ENCODE peak calls at places on chromosomes 7 and 10, in six cellular contexts. F is brain microvascular endothelial cell, A is HCT116, X is uterus, K is prostate gland, E is tibial nerve. S is an unnamed sample.

GRCh38 chr10:85604136-85604725 is 762.4 kb downstream of the GRID1 start:
- DNase-seq in F (no peak), A (no peak), X (no peak), K (no peak), E (no peak), S (no peak)

GRCh38 chr10:44049301-44050015 is 335.4 kb downstream of the CXCL12 start:
- DNase-seq in F (no peak), A (no peak), X (no peak), K (no peak), E (no peak), S (no peak)

GRCh38 chr7:3260425-3260762 is 40.7 kb upstream of the SDK1 start:
- DNase-seq in F (no peak), A (no peak), X (peak; percentile 41), K (no peak), E (no peak), S (no peak)

GRCh38 chr10:24446739-24447138 is 237.8 kb downstream of the KIAA1217 start:
- DNase-seq in F (peak; percentile 96), A (no peak), X (no peak), K (no peak), E (no peak), S (no peak)

GRCh38 chr10:97234403-97234802 is 48.6 kb upstream of the SLIT1 start:
- DNase-seq in F (peak; percentile 15), A (peak; percentile 12), X (no peak), K (no peak), E (peak; percentile 13), S (no peak)

GRCh38 chr10:59894114-59894513 is 12.2 kb downstream of the CCDC6 start:
- DNase-seq in F (peak; percentile 42), A (no peak), X (peak; percentile 78), K (peak; percentile 82), E (no peak), S (no peak)

GRCh38 chr7:29243777-29244655 is 49.4 kb downstream of the CHN2 start:
- DNase-seq in F (no peak), A (peak; percentile 29), X (no peak), K (no peak), E (no peak), S (no peak)

GRCh38 chr7:81501220-81501619 is 268.6 kb downstream of the HGF start:
- DNase-seq in F (peak; percentile 43), A (peak; percentile 13), X (no peak), K (no peak), E (no peak), S (no peak)

GRCh38 chr10:2979267-2979660 is 88.1 kb upstream of the PFKP start:
- DNase-seq in F (no peak), A (no peak), X (no peak), K (no peak), E (peak; percentile 28), S (no peak)

GRCh38 chr7:75962607-75963382 is 31.6 kb downstream of the TMEM120A start:
- DNase-seq in F (peak; percentile 66), A (no peak), X (no peak), K (no peak), E (no peak), S (no peak)
- H3K27ac ChIP-seq in F (peak overlapping the region; percentile 66), A (no peak overlapping the region), X (peak overlapping the region; percentile 74), K (peak overlapping the region; percentile 17), E (peak overlapping the region; percentile 35), S (no peak overlapping the region)

DNA sequence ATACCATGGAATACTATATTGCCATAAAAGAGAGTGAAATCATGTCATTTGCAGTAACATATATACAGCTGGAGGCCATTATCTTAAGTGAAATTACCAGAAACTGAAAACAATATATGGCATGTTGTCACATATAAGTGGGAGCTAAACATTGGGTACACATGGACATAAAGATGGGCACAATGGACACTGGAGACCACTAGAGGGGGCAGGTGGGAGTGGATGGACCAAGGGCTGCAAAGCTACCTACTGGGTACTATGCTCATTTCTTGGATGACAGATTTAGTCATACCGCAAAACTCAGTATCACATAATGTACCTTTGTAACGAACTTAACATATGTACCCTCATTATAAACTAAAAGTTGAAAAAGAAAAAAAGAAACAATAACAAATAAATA is 1167.6 kb downstream of the NXPH1 start:
- DNase-seq in F (no peak), A (no peak), X (no peak), K (no peak), E (no peak), S (no peak)
- TF ChIP-seq CTCF in F (peak; percentile 43), A (peak; percentile 28), X (no peak), K (no peak), E (no peak), S (no peak)

DNA sequence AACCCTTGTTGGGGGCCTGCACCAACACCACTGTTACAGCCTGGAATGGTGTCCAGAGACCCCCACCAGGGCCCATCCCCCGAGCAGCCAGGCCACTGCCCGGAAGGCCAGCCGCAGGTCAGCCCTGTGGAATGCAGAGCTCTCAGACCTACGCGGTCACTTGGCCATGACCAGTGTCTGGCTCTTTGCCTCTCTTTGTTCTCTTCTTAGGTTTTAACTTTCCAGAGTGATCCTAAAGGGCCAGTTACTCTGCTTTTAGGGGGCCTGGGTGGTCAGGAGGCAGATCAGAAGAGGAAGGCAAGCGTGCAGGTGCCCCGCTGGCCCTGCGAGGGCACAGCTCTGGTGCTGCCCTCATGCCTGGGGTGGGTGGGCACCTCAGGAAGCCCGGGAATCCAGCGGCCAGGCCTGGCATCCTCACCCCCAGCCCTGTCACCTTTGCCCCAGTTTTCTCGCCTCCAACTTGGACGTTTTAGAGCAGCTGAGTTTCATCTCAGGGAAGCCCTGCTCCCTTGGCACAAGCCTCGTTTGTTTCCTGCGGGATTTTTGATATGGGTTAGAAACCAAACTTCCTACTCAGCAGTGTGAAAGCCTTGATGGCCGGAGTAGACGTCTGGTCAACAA is 62.5 kb upstream of the CHST15 start:
- DNase-seq in F (no peak), A (no peak), X (no peak), K (no peak), E (no peak), S (no peak)
- H3K27ac ChIP-seq in F (peak overlapping the region; percentile 2), A (peak overlapping the region; percentile 51), X (peak overlapping the region; percentile 43), K (no peak overlapping the region), E (peak overlapping the region; percentile 9), S (no peak overlapping the region)

DNA sequence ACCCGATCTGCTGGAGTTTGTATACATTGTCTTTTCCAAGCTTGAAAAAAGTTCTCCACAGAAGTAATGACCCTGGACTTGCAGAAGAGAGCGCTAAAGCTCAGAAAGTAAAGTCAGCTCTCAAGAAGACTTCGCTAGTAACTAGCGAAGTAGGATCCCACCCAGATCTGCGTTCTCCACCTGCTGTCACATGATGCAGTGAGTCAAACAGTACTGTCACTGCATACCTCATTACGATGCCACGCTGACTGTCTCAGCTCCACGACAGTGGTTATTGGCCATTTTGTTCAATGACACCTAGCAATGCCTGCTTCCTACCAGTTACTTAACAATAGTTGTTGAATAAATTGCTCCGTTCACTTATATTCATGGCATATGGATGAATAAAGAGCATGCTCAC is 29.7 kb upstream of the SEC61G start:
- DNase-seq in F (peak; percentile 87), A (peak; percentile 95), X (peak; percentile 43), K (peak; percentile 49), E (peak; percentile 35), S (no peak)
- TF ChIP-seq CTCF in F (peak; percentile 82), A (peak; percentile 73), X (peak; percentile 65), K (peak; percentile 75), E (peak; percentile 58), S (no peak)